ENCODE peak calls at places on chromosomes 11 and 22, in nine cellular contexts. P is iPS-NIHi11; W is heart right ventricle; N is EH; Z is NB4; E is stimulated activated CD4-positive, alpha-beta T cell treated with anti-CD3 and anti-CD28 coated beads, Interleukin-1b, Interleukin-23, amount 100 ng/mL, for 1 hour; S is foreskin fibroblast; I is cardiac muscle cell; K is mucosa of gallbladder. R is an unnamed sample.

GRCh38 chr11:65529475-65530156 is 4.7 kb downstream of the SCYL1 start:
- DNase-seq in W (no peak), K (no peak), P (no peak), Z (no peak), N (no peak), E (no peak), S (no peak), I (no peak), R (no peak)

GRCh38 chr22:19109198-19110063 is 12.8 kb downstream of the DGCR2 start:
- DNase-seq in S (peak), W (no peak), N (peak), K (peak), Z (peak), E (no peak), P (no peak), I (no peak), R (peak)

GRCh38 chr11:67369801-67370284 is 3.6 kb downstream of the CLCF1 start:
- DNase-seq in S (no peak), W (no peak), N (peak), K (no peak), P (no peak), E (no peak), Z (no peak), I (no peak), R (no peak)

GRCh38 chr11:66462911-66463310 is 3.8 kb upstream of the PELI3 start:
- DNase-seq in Z (peak), E (no peak), N (no peak), K (no peak), S (no peak), W (no peak), I (no peak), P (no peak), R (no peak)

GRCh38 chr11:22558638-22559037 is 67.0 kb downstream of the FANCF start:
- DNase-seq in E (no peak), K (no peak), I (no peak), N (peak), S (no peak), W (no peak), Z (no peak), P (no peak), R (no peak)

GRCh38 chr11:72989727-72990126 is 152.4 kb downstream of the FCHSD2 start:
- DNase-seq in I (no peak), S (peak), K (no peak), W (no peak), P (no peak), E (no peak), N (peak), Z (peak), R (no peak)

GRCh38 chr11:96086111-96086510 is 162.2 kb upstream of the MTMR2 start:
- DNase-seq in E (no peak), N (no peak), K (no peak), I (no peak), P (no peak), S (no peak), Z (no peak), W (no peak), R (no peak)

GRCh38 chr11:114162719-114163123 is 103.2 kb downstream of the ZBTB16 start:
- DNase-seq in K (peak), E (no peak), N (peak), I (peak), S (peak), P (no peak), W (peak), Z (no peak), R (peak)

GRCh38 chr11:57111646-57112045 is 70.1 kb upstream of the LRRC55 start:
- DNase-seq in I (no peak), E (no peak), S (no peak), P (no peak), K (no peak), W (no peak), N (no peak), Z (no peak), R (no peak)

GRCh38 chr11:65643971-65644370 is 6.1 kb downstream of the SIPA1 start:
- DNase-seq in I (no peak), E (no peak), N (no peak), W (no peak), P (peak), S (no peak), Z (no peak), K (no peak), R (no peak)

GRCh38 chr11:103537904-103538502 is 428.8 kb downstream of the DYNC2H1 start:
- DNase-seq in N (peak), I (no peak), Z (peak), S (peak), W (no peak), E (no peak), K (no peak), P (peak), R (no peak)

GRCh38 chr11:90176069-90176468 is 41.6 kb downstream of the NAALAD2 start:
- DNase-seq in W (no peak), K (no peak), I (no peak), N (no peak), Z (no peak), S (no peak), E (no peak), P (no peak), R (no peak)

GRCh38 chr11:69867076-69868002 is 48.1 kb upstream of the FGF3 start:
- DNase-seq in I (no peak), K (no peak), P (no peak), S (peak), E (no peak), Z (no peak), W (no peak), N (peak), R (no peak)

GRCh38 chr11:110711776-110712642 is at the start of gene ARHGAP20:
- DNase-seq in I (peak), W (peak), S (peak), K (peak), Z (no peak), N (peak), P (peak), E (peak), R (peak)

GRCh38 chr11:94877446-94878200 is 95.7 kb downstream of the CWC15 start:
- DNase-seq in E (no peak), Z (peak), K (no peak), I (no peak), N (no peak), S (no peak), W (no peak), P (no peak), R (no peak)

GRCh38 chr22:43642319-43642718 is 169.8 kb downstream of the EFCAB6 start:
- DNase-seq in Z (no peak), I (no peak), E (no peak), W (no peak), N (no peak), P (no peak), K (no peak), S (no peak), R (no peak)

GRCh38 chr22:22770280-22770871 is 117.2 kb upstream of the IGLL5 start:
- DNase-seq in Z (peak), I (no peak), P (peak), E (peak), N (peak), K (peak), W (peak), S (no peak), R (peak)

GRCh38 chr11:107969219-107969618 is 39.5 kb upstream of the CUL5 start:
- DNase-seq in E (no peak), S (no peak), Z (no peak), K (no peak), P (no peak), W (no peak), I (no peak), N (no peak), R (no peak)

GRCh38 chr11:115886111-115886733 is 382.0 kb upstream of the CADM1 start:
- DNase-seq in N (no peak), E (no peak), W (no peak), S (no peak), K (no peak), I (peak), P (no peak), Z (no peak), R (no peak)

GRCh38 chr11:26245046-26245445 is 86.9 kb upstream of the ANO3 start:
- DNase-seq in K (no peak), W (no peak), S (peak), P (no peak), Z (no peak), I (no peak), E (no peak), N (no peak), R (no peak)

GRCh38 chr11:62145261-62145871 is 21.6 kb downstream of the INCENP start:
- DNase-seq in N (no peak), P (no peak), K (no peak), Z (no peak), W (no peak), S (no peak), I (no peak), E (no peak), R (no peak)

R was measured in transverse colon.